ENCODE peak calls at places on chromosome 15, in five cellular contexts. I is aorta, T is iris pigment epithelial cell, U is cardiac muscle cell, Q is WTC11. D is an unnamed sample.
A peak's percentile ranks its signal among the peaks of the same experiment; 100 is the strongest.

GRCh38 chr15:26260517-26261133 is 397.5 kb upstream of the ATP10A start:
- DNase-seq in U (no peak), I (no peak), T (peak; percentile 11), Q (peak; percentile 71), D (peak; percentile 33)

GRCh38 chr15:42547926-42548257 is 701 bp downstream of the LRRC57 start:
- DNase-seq in I (no peak), T (peak; percentile 78), U (peak; percentile 44), Q (no peak), D (no peak)

GRCh38 chr15:62068071-62068786 is 1.5 kb downstream of the C2CD4A start:
- DNase-seq in U (peak; percentile 50), T (peak; percentile 41), Q (peak; percentile 67), I (peak; percentile 86), D (peak; percentile 78)

GRCh38 chr15:90845201-90845949 is 23.0 kb upstream of the FURIN start:
- DNase-seq in I (no peak), T (peak; percentile 91), Q (no peak), U (peak; percentile 67), D (peak; percentile 80)

GRCh38 chr15:60682115-60682514 is 203.2 kb upstream of the ICE2 start:
- DNase-seq in I (no peak), U (no peak), T (peak; percentile 81), Q (no peak), D (no peak)

GRCh38 chr15:62150445-62150844 is 14.6 kb downstream of the C2CD4B start:
- DNase-seq in U (peak; percentile 41), Q (no peak), T (no peak), I (no peak), D (peak; percentile 4)

GRCh38 chr15:69107025-69107620 is 53.3 kb upstream of the GLCE start:
- DNase-seq in I (no peak), Q (no peak), U (no peak), T (peak; percentile 57), D (no peak)

GRCh38 chr15:95928822-95929221 is 401.7 kb upstream of the NR2F2 start:
- DNase-seq in U (no peak), T (no peak), I (no peak), Q (no peak), D (no peak)

GRCh38 chr15:70342554-70343548 is 245.1 kb upstream of the TLE3 start:
- DNase-seq in I (no peak), U (no peak), Q (no peak), T (no peak), D (no peak)

GRCh38 chr15:44325568-44325967 is 37.0 kb downstream of the GOLM2 start:
- DNase-seq in U (no peak), Q (no peak), T (no peak), I (no peak), D (no peak)

GRCh38 chr15:67024322-67024997 is 40.9 kb upstream of the SMAD3 start:
- DNase-seq in I (no peak), U (peak; percentile 97), Q (no peak), T (peak; percentile 96), D (peak; percentile 81)